ENCODE peak calls at places on chromosomes 7 and 10, in five cellular contexts. N is Right ventricle myocardium inferior, A is H1, U is sciatic nerve, P is foreskin keratinocyte. F is an unnamed sample.

GRCh38 chr7:149723795-149724495 is 49.4 kb downstream of the ZNF467 start:
- DNase-seq in U (no peak), N (no peak), A (no peak), P (no peak), F (peak)

GRCh38 chr10:92432596-92432995 is 141.3 kb downstream of the IDE start:
- DNase-seq in P (no peak), A (no peak), N (no peak), U (no peak), F (no peak)

GRCh38 chr7:30684351-30684750 is 2.1 kb upstream of the CRHR2 start:
- DNase-seq in A (no peak), P (no peak), N (no peak), U (no peak), F (no peak)

GRCh38 chr10:71833451-71834342 is 17.4 kb downstream of the PSAP start:
- DNase-seq in A (no peak), N (no peak), P (no peak), U (no peak), F (peak)

GRCh38 chr7:134625571-134625970 is 21.1 kb upstream of the BPGM start:
- DNase-seq in P (peak), N (no peak), U (no peak), A (no peak), F (no peak)

GRCh38 chr10:119431034-119431767 is 111.3 kb downstream of the RGS10 start:
- DNase-seq in P (no peak), U (no peak), N (peak), A (no peak), F (no peak)

GRCh38 chr10:26621889-26622681 is 75.4 kb upstream of the PDSS1 start:
- DNase-seq in P (peak), U (no peak), A (peak), N (peak), F (no peak)

GRCh38 chr10:89588671-89589070 is 53.3 kb upstream of the SLC16A12 start:
- DNase-seq in U (no peak), P (no peak), A (no peak), N (no peak), F (no peak)

GRCh38 chr10:69567920-69568319 is 5.3 kb downstream of the NEUROG3 start:
- DNase-seq in P (peak), U (peak), A (peak), N (no peak), F (no peak)

GRCh38 chr7:105643384-105643783 is 62.1 kb upstream of the EFCAB10 start:
- DNase-seq in U (no peak), N (peak), A (peak), P (no peak), F (no peak)

GRCh38 chr7:1331026-1331425 is 98.4 kb downstream of the UNCX start:
- DNase-seq in A (peak), P (no peak), U (no peak), N (no peak), F (peak)

GRCh38 chr7:74612015-74612829 is 45.3 kb upstream of the GTF2I start:
- DNase-seq in N (no peak), P (peak), U (no peak), A (no peak), F (peak)

GRCh38 chr10:12768156-12768731 is 233.3 kb downstream of the CCDC3 start:
- DNase-seq in U (no peak), P (no peak), N (no peak), A (peak), F (no peak)

GRCh38 chr10:30219977-30220751 is 128.9 kb downstream of the MTPAP start:
- DNase-seq in P (peak), A (no peak), U (no peak), N (no peak), F (no peak)

GRCh38 chr7:141462958-141463357 is 88.3 kb upstream of the AGK start:
- DNase-seq in P (no peak), A (no peak), U (no peak), N (no peak), F (no peak)

GRCh38 chr7:30932562-30932961 is 20.9 kb downstream of the AQP1 start:
- DNase-seq in N (no peak), A (no peak), U (no peak), P (no peak), F (peak)

F was measured in kidney.